ENCODE peak calls at places on chromosomes 16 and 17, in nine cellular contexts. One of them, this sample, is unnamed.

GRCh38 chr16:63617990-63618763 is 1503.7 kb downstream of the CDH11 start:
- DNase-seq in Peyer's patch: peak; percentile 53
- DNase-seq in upper lobe of right lung: no peak
- DNase-seq in dorsolateral prefrontal cortex: peak; percentile 41
- DNase-seq in neural progenitor cell: no peak
- DNase-seq in A549: peak; percentile 20
- DNase-seq in HL-60: no peak
- DNase-seq in epithelial cell of esophagus: peak; percentile 20
- DNase-seq in uterus: no peak
- DNase-seq in this sample: peak; percentile 9

GRCh38 chr17:63699638-63700527 is at the start of gene LIMD2:
- DNase-seq in upper lobe of right lung: peak; percentile 84
- DNase-seq in neural progenitor cell: peak; percentile 90
- DNase-seq in HL-60: peak; percentile 69
- DNase-seq in A549: peak; percentile 69
- DNase-seq in Peyer's patch: peak; percentile 70
- DNase-seq in dorsolateral prefrontal cortex: no peak
- DNase-seq in uterus: peak; percentile 42
- DNase-seq in epithelial cell of esophagus: no peak
- DNase-seq in this sample: no peak

GRCh38 chr17:7304179-7304578 is 3.2 kb upstream of the EIF5A start:
- DNase-seq in A549: no peak
- DNase-seq in neural progenitor cell: no peak
- DNase-seq in upper lobe of right lung: no peak
- DNase-seq in HL-60: no peak
- DNase-seq in epithelial cell of esophagus: no peak
- DNase-seq in dorsolateral prefrontal cortex: no peak
- DNase-seq in uterus: no peak
- DNase-seq in Peyer's patch: no peak
- DNase-seq in this sample: no peak

GRCh38 chr16:86528061-86528929 is 18.0 kb downstream of the FOXF1 start:
- DNase-seq in neural progenitor cell: no peak
- DNase-seq in upper lobe of right lung: peak; percentile 36
- DNase-seq in epithelial cell of esophagus: no peak
- DNase-seq in Peyer's patch: no peak
- DNase-seq in uterus: no peak
- DNase-seq in HL-60: no peak
- DNase-seq in A549: no peak
- DNase-seq in dorsolateral prefrontal cortex: peak; percentile 36
- DNase-seq in this sample: no peak

GRCh38 chr17:68733241-68734176 is 132.3 kb upstream of the FAM20A start:
- DNase-seq in dorsolateral prefrontal cortex: no peak
- DNase-seq in epithelial cell of esophagus: peak; percentile 39
- DNase-seq in A549: no peak
- DNase-seq in upper lobe of right lung: no peak
- DNase-seq in Peyer's patch: no peak
- DNase-seq in HL-60: no peak
- DNase-seq in uterus: no peak
- DNase-seq in neural progenitor cell: peak; percentile 35
- DNase-seq in this sample: no peak

GRCh38 chr17:40122466-40122943 is 734 bp downstream of the MSL1 start:
- DNase-seq in dorsolateral prefrontal cortex: no peak
- DNase-seq in A549: peak; percentile 69
- DNase-seq in HL-60: peak; percentile 32
- DNase-seq in uterus: peak; percentile 64
- DNase-seq in upper lobe of right lung: peak; percentile 85
- DNase-seq in epithelial cell of esophagus: peak; percentile 53
- DNase-seq in neural progenitor cell: peak; percentile 79
- DNase-seq in Peyer's patch: peak; percentile 76
- DNase-seq in this sample: peak; percentile 42

GRCh38 chr17:10243905-10244844 is 45.8 kb upstream of the GAS7 start:
- DNase-seq in HL-60: no peak
- DNase-seq in dorsolateral prefrontal cortex: no peak
- DNase-seq in Peyer's patch: no peak
- DNase-seq in epithelial cell of esophagus: no peak
- DNase-seq in A549: no peak
- DNase-seq in uterus: peak; percentile 80
- DNase-seq in upper lobe of right lung: peak; percentile 64
- DNase-seq in neural progenitor cell: no peak
- DNase-seq in this sample: peak; percentile 48

GRCh38 chr17:47720754-47721533 is 12.1 kb upstream of the TBX21 start:
- DNase-seq in upper lobe of right lung: no peak
- DNase-seq in A549: no peak
- DNase-seq in neural progenitor cell: peak; percentile 48
- DNase-seq in HL-60: peak; percentile 57
- DNase-seq in epithelial cell of esophagus: peak; percentile 68
- DNase-seq in Peyer's patch: no peak
- DNase-seq in dorsolateral prefrontal cortex: no peak
- DNase-seq in uterus: no peak
- DNase-seq in this sample: peak; percentile 13

GRCh38 chr17:76063880-76064546 is 8.3 kb downstream of the SRP68 start:
- DNase-seq in epithelial cell of esophagus: no peak
- DNase-seq in Peyer's patch: no peak
- DNase-seq in uterus: no peak
- DNase-seq in HL-60: no peak
- DNase-seq in neural progenitor cell: no peak
- DNase-seq in dorsolateral prefrontal cortex: no peak
- DNase-seq in A549: no peak
- DNase-seq in upper lobe of right lung: peak; percentile 3
- DNase-seq in this sample: no peak

DNA sequence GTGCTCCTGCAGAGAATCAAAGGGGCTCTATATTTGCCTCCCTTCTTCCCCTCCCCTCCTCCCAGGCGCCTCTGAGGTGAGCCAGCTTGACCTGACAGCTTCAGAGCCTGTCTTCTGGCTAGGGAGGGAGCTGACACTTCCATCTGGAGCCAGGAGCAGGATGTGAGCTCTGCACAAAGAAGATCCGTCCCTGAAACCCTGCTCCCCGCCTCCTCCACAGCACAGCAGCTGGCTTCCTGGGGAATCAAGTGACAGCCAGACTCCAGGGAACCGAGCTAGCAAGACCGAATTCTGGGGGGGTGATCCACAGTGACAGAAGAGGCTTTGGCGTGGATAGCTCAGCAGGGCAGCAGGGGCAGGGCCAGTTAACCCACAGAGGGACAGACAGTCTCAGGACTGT is 37.2 kb downstream of the CCDC182 start:
- DNase-seq in Peyer's patch: no peak
- DNase-seq in neural progenitor cell: peak; percentile 71
- DNase-seq in uterus: no peak
- DNase-seq in upper lobe of right lung: no peak
- DNase-seq in HL-60: no peak
- DNase-seq in dorsolateral prefrontal cortex: no peak
- DNase-seq in epithelial cell of esophagus: no peak
- DNase-seq in A549: no peak
- DNase-seq in this sample: no peak
- H3K4me3 ChIP-seq in Peyer's patch: no peak overlapping the region
- H3K4me3 ChIP-seq in neural progenitor cell: peak overlapping the region; percentile 31
- H3K4me3 ChIP-seq in uterus: no peak overlapping the region
- H3K4me3 ChIP-seq in upper lobe of right lung: no peak overlapping the region
- H3K4me3 ChIP-seq in HL-60: no peak overlapping the region
- H3K4me3 ChIP-seq in dorsolateral prefrontal cortex: no peak overlapping the region
- H3K4me3 ChIP-seq in epithelial cell of esophagus: no peak overlapping the region
- H3K4me3 ChIP-seq in A549: no peak overlapping the region
- H3K4me3 ChIP-seq in this sample: no peak overlapping the region

GRCh38 chr16:4840984-4841383 is 6.1 kb downstream of the GLYR1 start:
- DNase-seq in A549: no peak
- DNase-seq in upper lobe of right lung: no peak
- DNase-seq in epithelial cell of esophagus: no peak
- DNase-seq in HL-60: no peak
- DNase-seq in dorsolateral prefrontal cortex: no peak
- DNase-seq in neural progenitor cell: no peak
- DNase-seq in uterus: no peak
- DNase-seq in Peyer's patch: no peak
- DNase-seq in this sample: no peak

GRCh38 chr16:4836727-4837126 is 10.4 kb downstream of the GLYR1 start:
- DNase-seq in dorsolateral prefrontal cortex: no peak
- DNase-seq in HL-60: no peak
- DNase-seq in uterus: no peak
- DNase-seq in Peyer's patch: no peak
- DNase-seq in upper lobe of right lung: no peak
- DNase-seq in epithelial cell of esophagus: no peak
- DNase-seq in A549: no peak
- DNase-seq in neural progenitor cell: no peak
- DNase-seq in this sample: no peak

GRCh38 chr16:4833584-4833983 is 13.5 kb downstream of the GLYR1 start:
- DNase-seq in A549: no peak
- DNase-seq in Peyer's patch: no peak
- DNase-seq in uterus: no peak
- DNase-seq in upper lobe of right lung: no peak
- DNase-seq in HL-60: no peak
- DNase-seq in neural progenitor cell: no peak
- DNase-seq in epithelial cell of esophagus: no peak
- DNase-seq in dorsolateral prefrontal cortex: no peak
- DNase-seq in this sample: no peak

GRCh38 chr16:4839942-4840341 is 7.1 kb downstream of the GLYR1 start:
- DNase-seq in uterus: no peak
- DNase-seq in upper lobe of right lung: no peak
- DNase-seq in A549: peak; percentile 16
- DNase-seq in HL-60: no peak
- DNase-seq in dorsolateral prefrontal cortex: no peak
- DNase-seq in epithelial cell of esophagus: peak; percentile 29
- DNase-seq in neural progenitor cell: no peak
- DNase-seq in Peyer's patch: no peak
- DNase-seq in this sample: no peak

GRCh38 chr16:4837733-4838501 is 9.2 kb downstream of the GLYR1 start:
- DNase-seq in Peyer's patch: no peak
- DNase-seq in dorsolateral prefrontal cortex: no peak
- DNase-seq in HL-60: no peak
- DNase-seq in neural progenitor cell: no peak
- DNase-seq in epithelial cell of esophagus: no peak
- DNase-seq in upper lobe of right lung: peak; percentile 9
- DNase-seq in A549: no peak
- DNase-seq in uterus: no peak
- DNase-seq in this sample: no peak
- H3K4me3 ChIP-seq in Peyer's patch: no peak overlapping the region
- H3K4me3 ChIP-seq in dorsolateral prefrontal cortex: no peak overlapping the region
- H3K4me3 ChIP-seq in HL-60: no peak overlapping the region
- H3K4me3 ChIP-seq in neural progenitor cell: no peak overlapping the region
- H3K4me3 ChIP-seq in epithelial cell of esophagus: no peak overlapping the region
- H3K4me3 ChIP-seq in upper lobe of right lung: no peak overlapping the region
- H3K4me3 ChIP-seq in A549: no peak overlapping the region
- H3K4me3 ChIP-seq in uterus: no peak overlapping the region
- H3K4me3 ChIP-seq in this sample: no peak overlapping the region

DNA sequence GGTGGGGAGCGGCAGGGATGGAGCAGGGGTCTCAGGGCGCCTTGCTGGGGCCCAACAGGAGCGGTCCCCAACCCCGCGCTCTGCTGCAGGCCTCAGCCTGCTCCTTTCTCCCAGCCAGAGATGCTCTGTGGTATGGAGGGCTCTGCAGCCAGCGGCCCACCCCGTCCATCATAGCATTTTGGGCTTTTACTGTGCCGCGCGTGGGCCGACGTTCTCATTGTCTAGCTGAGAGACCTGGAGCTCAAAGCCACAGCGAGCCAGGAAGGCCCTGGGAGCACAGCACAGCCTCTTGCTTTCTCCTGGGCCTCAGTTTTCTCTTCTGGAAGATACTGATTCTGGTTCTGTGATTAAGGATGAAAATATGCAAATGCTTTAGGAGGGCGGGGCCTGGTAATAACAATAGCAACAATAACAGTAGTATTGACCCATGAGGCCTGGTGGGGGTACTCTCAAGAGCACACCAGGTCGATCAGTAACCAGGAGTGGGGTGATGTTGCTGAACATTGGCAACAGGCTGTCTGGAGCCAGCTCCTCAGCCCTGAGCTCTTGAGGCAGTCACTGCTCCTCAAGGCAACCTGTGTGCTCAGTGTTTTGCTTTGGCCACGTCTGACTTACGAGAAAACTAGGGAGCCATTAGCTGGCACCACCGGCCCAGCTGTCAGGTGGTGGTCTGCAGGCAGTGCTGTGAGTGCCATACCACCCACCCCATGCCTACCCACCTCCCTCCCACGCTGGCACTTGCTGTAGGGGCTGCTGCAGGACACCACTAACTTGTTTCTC is 1.1 kb upstream of the RASD1 start:
- DNase-seq in neural progenitor cell: no peak
- DNase-seq in epithelial cell of esophagus: no peak
- DNase-seq in dorsolateral prefrontal cortex: peak; percentile 42
- DNase-seq in upper lobe of right lung: peak; percentile 39
- DNase-seq in HL-60: no peak
- DNase-seq in uterus: no peak
- DNase-seq in A549: no peak
- DNase-seq in Peyer's patch: no peak
- DNase-seq in this sample: no peak
- H3K4me3 ChIP-seq in neural progenitor cell: peak overlapping the region; percentile 67
- H3K4me3 ChIP-seq in epithelial cell of esophagus: no peak overlapping the region
- H3K4me3 ChIP-seq in dorsolateral prefrontal cortex: peak overlapping the region; percentile 83
- H3K4me3 ChIP-seq in upper lobe of right lung: peak overlapping the region; percentile 68
- H3K4me3 ChIP-seq in HL-60: no peak overlapping the region
- H3K4me3 ChIP-seq in uterus: peak overlapping the region; percentile 56
- H3K4me3 ChIP-seq in A549: peak overlapping the region; percentile 63
- H3K4me3 ChIP-seq in Peyer's patch: peak overlapping the region; percentile 63
- H3K4me3 ChIP-seq in this sample: no peak overlapping the region

GRCh38 chr17:4834621-4835020 is 1.5 kb downstream of the MINK1 start:
- DNase-seq in A549: no peak
- DNase-seq in upper lobe of right lung: no peak
- DNase-seq in Peyer's patch: no peak
- DNase-seq in HL-60: no peak
- DNase-seq in epithelial cell of esophagus: no peak
- DNase-seq in dorsolateral prefrontal cortex: no peak
- DNase-seq in neural progenitor cell: no peak
- DNase-seq in uterus: no peak
- DNase-seq in this sample: no peak
- H3K4me3 ChIP-seq in A549: peak overlapping the region; percentile 85
- H3K4me3 ChIP-seq in upper lobe of right lung: peak overlapping the region; percentile 98
- H3K4me3 ChIP-seq in Peyer's patch: peak overlapping the region; percentile 98
- H3K4me3 ChIP-seq in HL-60: peak overlapping the region; percentile 77
- H3K4me3 ChIP-seq in epithelial cell of esophagus: peak overlapping the region; percentile 84
- H3K4me3 ChIP-seq in dorsolateral prefrontal cortex: peak overlapping the region; percentile 84
- H3K4me3 ChIP-seq in neural progenitor cell: peak overlapping the region; percentile 90
- H3K4me3 ChIP-seq in uterus: peak overlapping the region; percentile 81
- H3K4me3 ChIP-seq in this sample: peak overlapping the region; percentile 96

DNA sequence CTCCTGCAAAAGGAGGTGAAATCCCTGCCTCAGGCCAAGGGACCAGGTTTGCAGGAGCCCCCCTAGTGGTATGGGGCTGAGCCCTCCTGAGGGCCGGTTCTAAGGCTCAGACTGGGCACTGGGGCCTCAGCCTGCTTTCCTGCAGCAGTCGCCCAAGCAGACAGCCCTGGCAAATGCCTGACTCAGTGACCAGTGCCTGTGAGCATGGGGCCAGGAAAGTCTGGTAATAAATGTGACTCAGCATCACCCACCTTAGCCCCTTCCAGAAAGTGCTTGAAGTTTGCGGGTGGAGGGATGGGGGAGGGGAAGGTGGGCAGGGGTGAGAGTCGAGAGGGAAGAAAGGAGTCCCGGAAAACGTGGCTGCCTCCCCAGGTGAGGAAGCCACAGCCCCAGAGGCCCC is 2.1 kb downstream of the MC1R start:
- DNase-seq in HL-60: no peak
- DNase-seq in upper lobe of right lung: no peak
- DNase-seq in dorsolateral prefrontal cortex: no peak
- DNase-seq in A549: no peak
- DNase-seq in Peyer's patch: peak; percentile 48
- DNase-seq in uterus: no peak
- DNase-seq in neural progenitor cell: no peak
- DNase-seq in epithelial cell of esophagus: no peak
- DNase-seq in this sample: peak; percentile 24
- H3K4me3 ChIP-seq in HL-60: no peak overlapping the region
- H3K4me3 ChIP-seq in upper lobe of right lung: no peak overlapping the region
- H3K4me3 ChIP-seq in dorsolateral prefrontal cortex: no peak overlapping the region
- H3K4me3 ChIP-seq in A549: peak overlapping the region; percentile 83
- H3K4me3 ChIP-seq in Peyer's patch: no peak overlapping the region
- H3K4me3 ChIP-seq in uterus: no peak overlapping the region
- H3K4me3 ChIP-seq in neural progenitor cell: no peak overlapping the region
- H3K4me3 ChIP-seq in epithelial cell of esophagus: no peak overlapping the region
- H3K4me3 ChIP-seq in this sample: no peak overlapping the region

This sample was measured in cardiac fibroblast.